ENCODE peak calls at places on chromosomes 13 and 19, in eight cellular contexts. Z, D, H, U, E, Q, A and Y are unnamed samples.

GRCh38 chr13:84443463-84443862 is 561.2 kb upstream of the SLITRK1 start:
- DNase-seq in Z (no peak), D (no peak), H (no peak), U (no peak), E (no peak), Q (no peak), A (no peak), Y (no peak)

GRCh38 chr13:49494645-49495044 is 1.1 kb upstream of the PHF11 start:
- DNase-seq in Z (no peak), D (no peak), H (no peak), U (no peak), E (peak), Q (no peak), A (no peak), Y (no peak)

GRCh38 chr13:72726721-72727416 is 560 bp downstream of the MZT1 start:
- DNase-seq in Z (no peak), D (peak), H (peak), U (peak), E (peak), Q (peak), A (no peak), Y (peak)

GRCh38 chr13:27201661-27202060 is 30.1 kb upstream of the USP12 start:
- DNase-seq in Z (no peak), D (no peak), H (no peak), U (no peak), E (no peak), Q (no peak), A (peak), Y (no peak)

GRCh38 chr13:76890036-76890435 is 3.8 kb upstream of the KCTD12 start:
- DNase-seq in Z (no peak), D (no peak), H (no peak), U (no peak), E (no peak), Q (no peak), A (peak), Y (no peak)

GRCh38 chr13:41740479-41740878 is 220.4 kb downstream of the VWA8 start:
- DNase-seq in Z (no peak), D (no peak), H (no peak), U (no peak), E (no peak), Q (no peak), A (no peak), Y (no peak)

GRCh38 chr13:112831196-112831595 is 137.8 kb upstream of the MCF2L start:
- DNase-seq in Z (no peak), D (no peak), H (no peak), U (no peak), E (no peak), Q (no peak), A (no peak), Y (no peak)

GRCh38 chr19:44753932-44754742 is 5.6 kb downstream of the BCL3 start:
- DNase-seq in Z (peak), D (peak), H (peak), U (peak), E (peak), Q (peak), A (peak), Y (peak)

GRCh38 chr13:113489549-113490495 is 689 bp downstream of the DCUN1D2 start:
- DNase-seq in Z (peak), D (peak), H (no peak), U (peak), E (peak), Q (peak), A (peak), Y (peak)

GRCh38 chr13:110561335-110562033 is at the start of gene RAB20:
- DNase-seq in Z (peak), D (peak), H (peak), U (peak), E (peak), Q (peak), A (peak), Y (peak)
- TF ChIP-seq POLR2A in Z (no peak), D (peak), H (no peak), U (peak), E (peak), Q (peak), A (no peak), Y (peak)

DNA sequence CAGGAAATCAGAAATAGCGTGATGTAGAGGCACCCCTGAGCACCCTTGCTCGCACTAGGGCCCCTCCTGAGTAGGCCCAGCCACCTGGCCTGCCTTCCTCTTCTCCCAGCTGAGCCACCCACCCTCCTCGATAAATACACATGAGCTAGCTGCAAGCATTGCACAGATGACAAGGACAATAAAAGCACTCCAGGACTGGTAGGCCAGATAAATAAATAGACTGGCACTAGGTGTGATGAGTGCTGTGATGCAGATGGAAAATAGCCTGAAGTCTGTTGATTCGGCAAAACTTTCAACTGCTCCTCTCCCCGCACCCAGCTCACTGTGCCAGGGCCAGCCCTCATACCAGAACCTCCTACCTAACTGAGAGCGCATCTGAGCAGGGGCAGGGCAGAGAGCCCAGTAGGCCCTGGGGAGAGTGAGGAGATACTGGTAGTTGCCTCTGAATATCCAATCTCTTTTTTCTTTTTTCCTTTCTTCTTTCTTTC is 54.5 kb upstream of the GPI start:
- DNase-seq in Z (no peak), D (no peak), H (no peak), U (no peak), E (no peak), Q (no peak), A (no peak), Y (no peak)
- TF ChIP-seq POLR2A in Z (no peak), D (no peak), H (no peak), U (no peak), E (no peak), Q (no peak), A (no peak), Y (no peak)

GRCh38 chr19:18387395-18387794 is 1.4 kb downstream of the GDF15 start:
- DNase-seq in Z (no peak), D (no peak), H (no peak), U (no peak), E (no peak), Q (no peak), A (no peak), Y (no peak)
- TF ChIP-seq POLR2A in Z (no peak), D (no peak), H (no peak), U (no peak), E (no peak), Q (no peak), A (no peak), Y (no peak)

GRCh38 chr19:3122512-3122870 is 13.3 kb upstream of the GNA15 start:
- DNase-seq in Z (no peak), D (no peak), H (no peak), U (no peak), E (no peak), Q (no peak), A (no peak), Y (no peak)

GRCh38 chr19:3120611-3121231 is 15.1 kb upstream of the GNA15 start:
- DNase-seq in Z (no peak), D (no peak), H (no peak), U (no peak), E (no peak), Q (no peak), A (no peak), Y (no peak)

GRCh38 chr19:3121396-3121795 is 14.4 kb upstream of the GNA15 start:
- DNase-seq in Z (no peak), D (no peak), H (no peak), U (no peak), E (no peak), Q (no peak), A (no peak), Y (no peak)

GRCh38 chr19:3123088-3123721 is 12.6 kb upstream of the GNA15 start:
- DNase-seq in Z (no peak), D (no peak), H (no peak), U (no peak), E (no peak), Q (no peak), A (no peak), Y (no peak)

DNA sequence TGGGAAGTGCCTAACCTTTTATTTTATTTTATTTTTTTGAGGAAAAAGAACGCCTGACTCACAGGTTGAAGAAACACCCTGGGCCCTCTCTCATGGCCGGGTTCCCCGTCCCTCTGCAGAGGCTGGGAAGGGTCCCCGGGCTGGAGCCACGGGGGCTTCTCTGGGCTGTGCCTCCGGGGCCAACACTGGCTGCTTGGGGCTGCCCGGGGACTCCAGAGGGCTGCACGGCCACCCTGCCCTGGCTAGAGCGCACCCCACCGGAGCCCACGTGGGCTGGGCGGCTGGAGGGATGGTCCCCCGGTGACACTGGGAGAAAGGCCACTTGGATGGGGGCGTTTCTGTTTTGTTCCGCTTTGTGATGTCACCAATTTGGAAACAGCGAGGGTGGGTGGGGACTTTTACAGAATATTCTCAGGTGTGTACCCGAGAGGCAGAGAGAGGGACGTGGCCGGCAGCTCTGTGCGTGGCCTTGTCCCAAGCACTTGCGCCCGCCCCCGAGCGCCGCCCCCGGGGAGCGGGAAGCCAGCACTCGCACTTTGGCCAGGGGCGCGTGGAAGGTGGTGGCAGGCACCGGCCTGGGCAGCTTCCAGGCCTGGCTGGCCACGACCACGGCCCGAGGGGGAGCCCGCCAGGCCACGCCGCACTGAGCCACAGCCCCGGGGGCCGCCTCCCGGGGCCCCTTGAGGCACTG is 13.9 kb upstream of the GNA15 start:
- DNase-seq in Z (no peak), D (no peak), H (no peak), U (no peak), E (no peak), Q (no peak), A (no peak), Y (no peak)
- TF ChIP-seq POLR2A in Z (no peak), D (no peak), H (no peak), U (no peak), E (no peak), Q (no peak), A (no peak), Y (no peak)

GRCh38 chr13:51156666-51157065 is 45.6 kb upstream of the C13orf42 start:
- DNase-seq in Z (no peak), D (no peak), H (no peak), U (no peak), E (no peak), Q (no peak), A (no peak), Y (no peak)
- TF ChIP-seq POLR2A in Z (no peak), D (no peak), H (no peak), U (no peak), E (no peak), Q (no peak), A (no peak), Y (no peak)

DNA sequence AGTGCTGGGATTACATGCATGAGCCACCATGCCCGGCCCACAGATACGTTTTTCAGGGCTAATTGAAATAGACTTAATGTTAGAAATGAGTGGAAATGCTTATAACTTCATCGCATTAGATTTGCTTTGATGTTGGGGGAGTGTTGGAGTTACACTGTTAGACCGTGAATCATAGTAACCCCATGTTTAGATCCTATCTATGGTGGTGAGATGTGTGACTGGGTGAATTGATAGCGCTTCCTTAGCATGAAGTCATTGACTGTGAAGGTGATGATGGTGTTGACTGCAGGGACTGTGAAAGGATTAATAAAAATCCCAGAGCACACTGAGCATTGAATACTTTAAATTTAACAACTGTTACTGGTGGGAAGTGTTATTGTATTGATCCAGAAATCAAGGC is 1.7 kb downstream of the ZNF264 start:
- DNase-seq in Z (no peak), D (no peak), H (no peak), U (no peak), E (no peak), Q (no peak), A (no peak), Y (no peak)
- TF ChIP-seq POLR2A in Z (no peak), D (no peak), H (no peak), U (no peak), E (no peak), Q (no peak), A (no peak), Y (no peak)

DNA sequence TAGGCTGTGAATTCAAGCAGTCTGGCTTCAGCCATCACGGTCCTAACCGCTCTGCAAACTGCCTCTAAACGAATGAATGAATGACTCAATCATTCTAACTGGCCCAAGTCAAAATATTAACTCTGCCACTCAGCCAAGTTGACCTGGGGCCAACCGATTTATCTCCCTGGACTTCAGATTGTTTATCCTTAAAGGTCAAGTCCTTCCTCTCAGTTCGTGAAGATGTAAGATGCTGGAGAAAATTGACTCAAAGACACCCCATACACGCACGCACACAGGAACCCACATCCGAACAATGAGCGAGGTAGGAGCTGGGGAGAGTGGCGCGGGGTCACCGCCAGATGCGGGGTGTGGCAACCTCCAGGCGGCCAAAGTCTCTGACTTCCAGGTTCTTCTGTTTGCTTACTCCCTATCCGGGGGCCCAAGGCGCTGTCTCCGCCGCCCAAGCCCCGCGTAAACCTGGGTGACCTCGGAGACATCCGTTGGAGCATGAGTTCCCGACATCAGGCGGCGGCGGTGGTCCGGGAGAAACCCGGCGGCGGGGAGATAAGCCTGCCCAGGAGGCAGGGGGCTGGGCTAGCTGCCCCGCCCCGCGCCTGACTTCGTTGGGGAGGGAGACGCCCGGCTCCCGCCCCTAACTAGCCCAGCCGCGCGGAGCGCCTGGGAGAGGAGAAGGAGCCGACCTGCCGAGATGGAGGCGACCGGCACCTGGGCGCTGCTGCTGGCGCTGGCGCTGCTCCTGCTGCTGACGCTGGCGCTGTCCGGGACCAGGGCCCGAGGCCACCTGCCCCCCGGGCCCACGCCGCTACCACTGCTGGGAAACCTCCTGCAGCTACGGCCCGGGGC is at the start of gene CYP2S1:
- DNase-seq in Z (no peak), D (peak), H (peak), U (no peak), E (no peak), Q (no peak), A (peak), Y (no peak)
- TF ChIP-seq POLR2A in Z (no peak), D (no peak), H (peak), U (no peak), E (no peak), Q (no peak), A (no peak), Y (no peak)